ENCODE peak calls at places on chromosomes 5 and 9, in ten cellular contexts. M, U, E, V, K, B, F, N, S and X are unnamed samples.

GRCh38 chr9:33687779-33688178 is 107.6 kb upstream of the PRSS3 start:
- DNase-seq in K (peak), E (no peak), B (no peak), M (peak), S (no peak), F (no peak), U (no peak), N (peak), V (peak), X (no peak)

GRCh38 chr9:134287591-134288518 is 38.4 kb upstream of the RXRA start:
- DNase-seq in E (no peak), F (no peak), K (no peak), M (no peak), S (no peak), V (no peak), N (no peak), U (peak), B (no peak), X (peak)

GRCh38 chr5:19837536-19838179 is 150.3 kb downstream of the CDH18 start:
- DNase-seq in V (no peak), B (peak), N (no peak), E (no peak), M (peak), S (no peak), K (no peak), F (peak), U (no peak), X (no peak)

GRCh38 chr5:57174128-57174849 is 430 bp downstream of the GPBP1 start:
- DNase-seq in M (peak), V (peak), S (peak), U (peak), F (peak), B (no peak), E (no peak), K (no peak), N (peak), X (no peak)

GRCh38 chr9:95381243-95381642 is 63.7 kb upstream of the FANCC start:
- DNase-seq in E (no peak), U (no peak), B (peak), S (no peak), M (peak), F (no peak), N (peak), K (no peak), V (no peak), X (no peak)

GRCh38 chr9:15262581-15262980 is 44.4 kb downstream of the TTC39B start:
- DNase-seq in V (no peak), U (no peak), N (peak), B (no peak), E (no peak), K (no peak), S (no peak), F (no peak), M (peak), X (no peak)

GRCh38 chr9:136520053-136520540 is 25.8 kb downstream of the NOTCH1 start:
- DNase-seq in V (no peak), N (no peak), M (no peak), E (no peak), K (no peak), S (peak), B (no peak), F (no peak), U (peak), X (no peak)

GRCh38 chr9:7976856-7977255 is 177.3 kb upstream of the DMAC1 start:
- DNase-seq in E (no peak), N (no peak), B (no peak), V (no peak), U (no peak), S (no peak), K (no peak), M (no peak), F (no peak), X (no peak)

GRCh38 chr9:14342746-14343145 is 28.8 kb upstream of the NFIB start:
- DNase-seq in B (no peak), K (no peak), E (no peak), S (no peak), U (no peak), M (no peak), N (no peak), V (no peak), F (no peak), X (no peak)

GRCh38 chr5:73066466-73066865 is 53.9 kb upstream of the TMEM171 start:
- DNase-seq in N (no peak), E (no peak), V (no peak), K (no peak), M (peak), S (no peak), B (no peak), F (peak), U (no peak), X (no peak)

GRCh38 chr9:36575411-36575882 is 2.8 kb downstream of the MELK start:
- DNase-seq in N (peak), V (no peak), M (peak), B (no peak), U (no peak), K (no peak), E (no peak), S (no peak), F (peak), X (no peak)

GRCh38 chr9:114318416-114318815 is 4.5 kb upstream of the ORM1 start:
- DNase-seq in B (no peak), N (no peak), S (no peak), E (no peak), F (no peak), K (no peak), U (no peak), M (no peak), V (no peak), X (no peak)

GRCh38 chr9:83034587-83034986 is 28.4 kb downstream of the RASEF start:
- DNase-seq in F (peak), S (no peak), N (no peak), K (no peak), B (no peak), U (no peak), E (no peak), V (no peak), M (peak), X (no peak)

GRCh38 chr5:64292611-64293215 is 127.1 kb downstream of the RNF180 start:
- DNase-seq in K (no peak), V (no peak), B (no peak), N (peak), U (no peak), M (peak), E (no peak), F (no peak), S (no peak), X (no peak)

GRCh38 chr9:118271331-118271730 is 567.1 kb downstream of the TLR4 start:
- DNase-seq in U (no peak), N (no peak), S (no peak), K (no peak), M (peak), B (no peak), V (no peak), F (no peak), E (no peak), X (no peak)

GRCh38 chr5:156201793-156202388 is 125.1 kb upstream of the SGCD start:
- DNase-seq in N (peak), E (no peak), K (no peak), U (no peak), B (no peak), S (no peak), V (no peak), F (peak), M (peak), X (no peak)

GRCh38 chr9:78406146-78406545 is 109.2 kb downstream of the PSAT1 start:
- DNase-seq in B (no peak), V (no peak), K (no peak), M (peak), F (no peak), U (no peak), E (no peak), S (no peak), N (no peak), X (no peak)

GRCh38 chr9:6984941-6985578 is 227.3 kb downstream of the KDM4C start:
- DNase-seq in U (no peak), S (no peak), K (no peak), N (no peak), V (no peak), B (no peak), F (no peak), E (no peak), M (peak), X (no peak)

GRCh38 chr9:93622725-93623124 is 46.3 kb downstream of the PHF2 start:
- DNase-seq in E (no peak), V (no peak), B (no peak), K (no peak), M (no peak), U (no peak), S (no peak), F (no peak), N (no peak), X (no peak)

GRCh38 chr5:172806897-172807672 is 27.0 kb upstream of the ERGIC1 start:
- DNase-seq in E (peak), M (peak), U (peak), B (peak), S (peak), V (no peak), K (peak), F (peak), N (peak), X (peak)

GRCh38 chr5:90641528-90641927 is 82.9 kb downstream of the ADGRV1 start:
- DNase-seq in V (no peak), F (no peak), E (no peak), K (no peak), N (no peak), S (no peak), B (no peak), M (no peak), U (no peak), X (no peak)

GRCh38 chr5:102753889-102754498 is 1.1 kb upstream of the PAM start:
- DNase-seq in M (no peak), K (no peak), U (no peak), B (no peak), V (peak), N (no peak), S (no peak), F (no peak), E (no peak), X (peak)

GRCh38 chr5:158559066-158559465 is 540.6 kb downstream of the EBF1 start:
- DNase-seq in E (no peak), B (no peak), F (no peak), S (no peak), V (no peak), N (no peak), M (no peak), K (no peak), U (no peak), X (no peak)

GRCh38 chr9:130627051-130627450 is 37.3 kb upstream of the PRDM12 start:
- DNase-seq in S (no peak), F (no peak), U (no peak), B (no peak), K (no peak), N (no peak), M (no peak), E (no peak), V (no peak), X (no peak)

GRCh38 chr5:135141303-135142268 is 107.6 kb upstream of the PITX1 start:
- DNase-seq in B (peak), K (no peak), V (no peak), S (no peak), N (no peak), E (no peak), F (peak), U (no peak), M (peak), X (no peak)

GRCh38 chr5:150461231-150461630 is 11.7 kb upstream of the RPS14 start:
- DNase-seq in M (no peak), S (peak), N (no peak), U (peak), K (peak), E (no peak), B (no peak), V (peak), F (no peak), X (no peak)

GRCh38 chr5:127665641-127666040 is 16.8 kb downstream of the CTXN3 start:
- DNase-seq in N (peak), M (no peak), S (no peak), U (no peak), F (no peak), B (no peak), V (no peak), K (no peak), E (no peak), X (no peak)

GRCh38 chr5:41856644-41857491 is 13.4 kb downstream of the OXCT1 start:
- DNase-seq in B (peak), M (peak), S (peak), V (peak), U (no peak), N (peak), F (peak), E (no peak), K (peak), X (no peak)

GRCh38 chr9:17810293-17810692 is 231.4 kb downstream of the SH3GL2 start:
- DNase-seq in V (no peak), K (no peak), U (no peak), S (no peak), N (no peak), B (no peak), M (no peak), E (no peak), F (no peak), X (no peak)

GRCh38 chr5:42951169-42951846 is 88.8 kb downstream of the ANXA2R start:
- DNase-seq in S (peak), K (no peak), E (no peak), U (peak), F (no peak), M (peak), N (peak), B (no peak), V (peak), X (peak)

GRCh38 chr5:68077349-68077894 is 138.1 kb upstream of the PIK3R1 start:
- DNase-seq in B (no peak), U (no peak), N (no peak), E (no peak), K (no peak), F (no peak), M (no peak), V (no peak), S (no peak), X (no peak)

GRCh38 chr5:84378961-84379360 is 5.7 kb downstream of the EDIL3 start:
- DNase-seq in S (no peak), B (no peak), K (no peak), V (no peak), F (peak), E (no peak), M (peak), U (no peak), N (peak), X (no peak)

GRCh38 chr9:137170486-137171148 is 766 bp upstream of the LRRC26 start:
- DNase-seq in U (no peak), N (no peak), V (no peak), B (no peak), M (no peak), F (no peak), E (no peak), S (no peak), K (no peak), X (no peak)

GRCh38 chr5:97544279-97545077 is 361.4 kb upstream of the RIOK2 start:
- DNase-seq in M (no peak), U (no peak), F (peak), K (no peak), E (no peak), N (no peak), B (no peak), V (no peak), S (no peak), X (no peak)

GRCh38 chr5:118195215-118195614 is 793.1 kb downstream of the DTWD2 start:
- DNase-seq in M (no peak), B (no peak), S (no peak), V (no peak), E (no peak), N (no peak), K (no peak), U (no peak), F (no peak), X (no peak)

GRCh38 chr9:136059321-136059791 is 35.7 kb downstream of the NACC2 start:
- DNase-seq in M (no peak), B (no peak), V (no peak), E (peak), U (no peak), K (no peak), S (no peak), N (no peak), F (no peak), X (no peak)

GRCh38 chr5:172509405-172509781 is 55.1 kb upstream of the SH3PXD2B start:
- DNase-seq in U (no peak), K (no peak), M (no peak), S (peak), N (no peak), F (no peak), B (no peak), E (no peak), V (no peak), X (no peak)

GRCh38 chr5:145825751-145826180 is 9.4 kb downstream of the PRELID2 start:
- DNase-seq in U (no peak), K (no peak), N (peak), F (peak), E (no peak), M (peak), V (peak), S (no peak), B (peak), X (no peak)